ENCODE peak calls at places on chromosome 9, in nine cellular contexts. S, Z, A, X, O, W, V, F and N are unnamed samples.

GRCh38 chr9:23522952-23523351 is 303.1 kb downstream of the ELAVL2 start:
- DNase-seq in S (no peak), Z (no peak), A (no peak), X (no peak), O (no peak), W (no peak), V (no peak), F (no peak), N (no peak)

GRCh38 chr9:96420468-96421219 is 2.5 kb upstream of the ZNF367 start:
- DNase-seq in S (no peak), Z (peak; percentile 84), A (peak; percentile 62), X (no peak), O (no peak), W (peak; percentile 100), V (no peak), F (no peak), N (peak; percentile 82)

GRCh38 chr9:136297016-136297691 is 6.7 kb downstream of the CCDC187 start:
- DNase-seq in S (no peak), Z (no peak), A (no peak), X (no peak), O (no peak), W (peak; percentile 80), V (no peak), F (no peak), N (no peak)

GRCh38 chr9:95004452-95005275 is 278.2 kb downstream of the AOPEP start:
- DNase-seq in S (peak; percentile 33), Z (peak; percentile 20), A (peak; percentile 86), X (no peak), O (no peak), W (no peak), V (peak; percentile 19), F (no peak), N (no peak)

GRCh38 chr9:128498911-128499310 is 5.6 kb upstream of the GLE1 start:
- DNase-seq in S (no peak), Z (no peak), A (no peak), X (no peak), O (no peak), W (no peak), V (no peak), F (no peak), N (no peak)

GRCh38 chr9:99778308-99778707 is 43.4 kb upstream of the NR4A3 start:
- DNase-seq in S (no peak), Z (peak; percentile 68), A (peak; percentile 67), X (no peak), O (no peak), W (peak; percentile 88), V (no peak), F (no peak), N (peak; percentile 76)

GRCh38 chr9:69484023-69484422 is 159.0 kb downstream of the ENTREP1 start:
- DNase-seq in S (no peak), Z (no peak), A (no peak), X (no peak), O (no peak), W (no peak), V (no peak), F (no peak), N (no peak)

GRCh38 chr9:133238272-133238850 is 29.3 kb upstream of the OBP2B start:
- DNase-seq in S (peak; percentile 86), Z (peak; percentile 6), A (peak; percentile 34), X (no peak), O (peak; percentile 19), W (no peak), V (peak; percentile 7), F (peak; percentile 11), N (no peak)

GRCh38 chr9:2872307-2872940 is 28.5 kb upstream of the PUM3 start:
- DNase-seq in S (peak; percentile 12), Z (peak; percentile 15), A (peak; percentile 33), X (no peak), O (no peak), W (no peak), V (peak; percentile 39), F (no peak), N (peak; percentile 33)

GRCh38 chr9:2889023-2889422 is 45.1 kb upstream of the PUM3 start:
- DNase-seq in S (no peak), Z (no peak), A (no peak), X (no peak), O (no peak), W (no peak), V (no peak), F (no peak), N (no peak)

GRCh38 chr9:98345011-98345410 is 89.6 kb upstream of the TBC1D2 start:
- DNase-seq in S (no peak), Z (no peak), A (no peak), X (peak; percentile 84), O (no peak), W (no peak), V (no peak), F (no peak), N (no peak)

GRCh38 chr9:87640385-87640795 is 85.5 kb upstream of the CTSL start:
- DNase-seq in S (no peak), Z (peak; percentile 78), A (no peak), X (no peak), O (no peak), W (peak; percentile 34), V (no peak), F (no peak), N (peak; percentile 86)

GRCh38 chr9:33921967-33922895 is 105.3 kb downstream of the UBE2R2 start:
- DNase-seq in S (peak; percentile 60), Z (peak; percentile 31), A (peak; percentile 62), X (no peak), O (no peak), W (no peak), V (peak; percentile 12), F (no peak), N (no peak)

GRCh38 chr9:109064963-109065701 is 51.8 kb upstream of the CTNNAL1 start:
- DNase-seq in S (no peak), Z (no peak), A (peak; percentile 41), X (no peak), O (no peak), W (peak; percentile 91), V (no peak), F (no peak), N (no peak)

GRCh38 chr9:136048560-136049411 is 46.3 kb downstream of the NACC2 start:
- DNase-seq in S (no peak), Z (no peak), A (no peak), X (no peak), O (no peak), W (no peak), V (no peak), F (no peak), N (no peak)

GRCh38 chr9:79567671-79568098 is 4.1 kb upstream of the TLE4 start:
- DNase-seq in S (no peak), Z (no peak), A (no peak), X (no peak), O (no peak), W (no peak), V (no peak), F (no peak), N (no peak)

GRCh38 chr9:93190656-93191353 is 6.9 kb downstream of the WNK2 start:
- DNase-seq in S (no peak), Z (no peak), A (no peak), X (no peak), O (no peak), W (no peak), V (no peak), F (no peak), N (no peak)

GRCh38 chr9:76599970-76600369 is 141.0 kb downstream of the GCNT1 start:
- DNase-seq in S (no peak), Z (no peak), A (no peak), X (no peak), O (no peak), W (no peak), V (no peak), F (no peak), N (no peak)

GRCh38 chr9:133569109-133569785 is 34.7 kb downstream of the ADAMTSL2 start:
- DNase-seq in S (no peak), Z (no peak), A (no peak), X (no peak), O (no peak), W (no peak), V (no peak), F (no peak), N (no peak)

GRCh38 chr9:112757300-112757883 is 6.8 kb downstream of the SNX30 start:
- DNase-seq in S (no peak), Z (peak; percentile 41), A (no peak), X (no peak), O (no peak), W (no peak), V (no peak), F (no peak), N (no peak)

GRCh38 chr9:7121055-7121454 is 363.3 kb downstream of the KDM4C start:
- DNase-seq in S (no peak), Z (no peak), A (no peak), X (no peak), O (no peak), W (no peak), V (no peak), F (no peak), N (no peak)

GRCh38 chr9:114261987-114262386 is 60.9 kb upstream of the ORM1 start:
- DNase-seq in S (no peak), Z (no peak), A (no peak), X (no peak), O (no peak), W (no peak), V (no peak), F (no peak), N (no peak)

GRCh38 chr9:113298924-113299770 is 4.0 kb downstream of the RNF183 start:
- DNase-seq in S (no peak), Z (no peak), A (no peak), X (no peak), O (no peak), W (no peak), V (no peak), F (no peak), N (no peak)

GRCh38 chr9:114371986-114372917 is 15.5 kb downstream of the AKNA start:
- DNase-seq in S (no peak), Z (no peak), A (no peak), X (no peak), O (peak; percentile 41), W (no peak), V (no peak), F (peak; percentile 26), N (no peak)

GRCh38 chr9:79662553-79662956 is 90.8 kb downstream of the TLE4 start:
- DNase-seq in S (no peak), Z (no peak), A (peak; percentile 41), X (peak; percentile 14), O (no peak), W (no peak), V (no peak), F (no peak), N (no peak)

GRCh38 chr9:38047301-38048251 is 21.5 kb downstream of the SHB start:
- DNase-seq in S (peak; percentile 62), Z (peak; percentile 78), A (peak; percentile 86), X (no peak), O (no peak), W (peak; percentile 98), V (no peak), F (no peak), N (peak; percentile 90)

GRCh38 chr9:130294664-130295063 is 29.1 kb downstream of the HMCN2 start:
- DNase-seq in S (no peak), Z (no peak), A (no peak), X (no peak), O (no peak), W (no peak), V (no peak), F (no peak), N (no peak)

GRCh38 chr9:95876595-95876994 is 1.1 kb downstream of the ERCC6L2 start:
- DNase-seq in S (no peak), Z (peak; percentile 32), A (no peak), X (no peak), O (no peak), W (peak; percentile 19), V (no peak), F (no peak), N (no peak)

GRCh38 chr9:108463927-108464606 is 391.7 kb downstream of the ACTL7B start:
- DNase-seq in S (no peak), Z (peak; percentile 50), A (no peak), X (no peak), O (no peak), W (no peak), V (no peak), F (no peak), N (no peak)

GRCh38 chr9:6759114-6759977 is 1.6 kb downstream of the KDM4C start:
- DNase-seq in S (no peak), Z (peak; percentile 91), A (peak; percentile 81), X (no peak), O (peak; percentile 26), W (peak; percentile 63), V (no peak), F (peak; percentile 19), N (peak; percentile 77)

GRCh38 chr9:76615149-76615548 is 149.1 kb upstream of the PCA3 start:
- DNase-seq in S (no peak), Z (peak; percentile 29), A (no peak), X (no peak), O (no peak), W (no peak), V (no peak), F (no peak), N (no peak)